ENCODE peak calls at places on chromosomes 5 and 9, in four cellular contexts. One of them, this sample, is unnamed.

GRCh38 chr5:62896121-62896893 is 317.7 kb downstream of the LRRC70 start:
- DNase-seq in small intestine: no peak
- DNase-seq in astrocyte: no peak
- DNase-seq in IMR-90: no peak
- DNase-seq in this sample: no peak

GRCh38 chr5:138351056-138351455 is 1.4 kb upstream of the KDM3B start:
- DNase-seq in astrocyte: peak; percentile 80
- DNase-seq in IMR-90: peak; percentile 87
- DNase-seq in small intestine: no peak
- DNase-seq in this sample: no peak

GRCh38 chr9:37922391-37923120 is 18.6 kb upstream of the SLC25A51 start:
- DNase-seq in astrocyte: no peak
- DNase-seq in IMR-90: no peak
- DNase-seq in small intestine: no peak
- DNase-seq in this sample: no peak

GRCh38 chr9:74496819-74497749 is at the start of gene RORB:
- DNase-seq in IMR-90: peak; percentile 5
- DNase-seq in astrocyte: peak; percentile 72
- DNase-seq in small intestine: peak; percentile 4
- DNase-seq in this sample: no peak

GRCh38 chr5:120684749-120685415 is 220.8 kb downstream of the PRR16 start:
- DNase-seq in small intestine: no peak
- DNase-seq in astrocyte: no peak
- DNase-seq in IMR-90: peak; percentile 12
- DNase-seq in this sample: no peak

GRCh38 chr5:45205403-45205961 is 396.7 kb downstream of the MRPS30 start:
- DNase-seq in small intestine: no peak
- DNase-seq in IMR-90: no peak
- DNase-seq in astrocyte: no peak
- DNase-seq in this sample: no peak

GRCh38 chr5:174454464-174454863 is 269.9 kb upstream of the MSX2 start:
- DNase-seq in astrocyte: no peak
- DNase-seq in IMR-90: no peak
- DNase-seq in small intestine: no peak
- DNase-seq in this sample: no peak

GRCh38 chr9:113228130-113228665 is 6.9 kb downstream of the SLC31A1 start:
- DNase-seq in astrocyte: no peak
- DNase-seq in IMR-90: no peak
- DNase-seq in small intestine: peak; percentile 55
- DNase-seq in this sample: no peak

GRCh38 chr9:94855919-94856318 is 129.4 kb downstream of the AOPEP start:
- DNase-seq in astrocyte: no peak
- DNase-seq in small intestine: no peak
- DNase-seq in IMR-90: no peak
- DNase-seq in this sample: no peak

GRCh38 chr9:2390028-2390427 is 231.6 kb upstream of the VLDLR start:
- DNase-seq in astrocyte: no peak
- DNase-seq in small intestine: no peak
- DNase-seq in IMR-90: no peak
- DNase-seq in this sample: no peak

GRCh38 chr5:74098456-74098855 is 472.5 kb downstream of the ARHGEF28 start:
- DNase-seq in IMR-90: no peak
- DNase-seq in astrocyte: no peak
- DNase-seq in small intestine: no peak
- DNase-seq in this sample: no peak

GRCh38 chr9:101991926-101992325 is 253.5 kb upstream of the GRIN3A start:
- DNase-seq in astrocyte: no peak
- DNase-seq in IMR-90: no peak
- DNase-seq in small intestine: no peak
- DNase-seq in this sample: no peak

GRCh38 chr5:13027886-13028285 is 916.6 kb downstream of the DNAH5 start:
- DNase-seq in astrocyte: no peak
- DNase-seq in small intestine: no peak
- DNase-seq in IMR-90: no peak
- DNase-seq in this sample: no peak

GRCh38 chr5:69526660-69527059 is 33.3 kb upstream of the GTF2H2C start:
- DNase-seq in small intestine: no peak
- DNase-seq in IMR-90: no peak
- DNase-seq in astrocyte: no peak
- DNase-seq in this sample: no peak

GRCh38 chr9:132997591-132997990 is 19.1 kb downstream of the GFI1B start:
- DNase-seq in astrocyte: peak; percentile 34
- DNase-seq in small intestine: no peak
- DNase-seq in IMR-90: peak; percentile 65
- DNase-seq in this sample: no peak

GRCh38 chr9:97982191-97982718 is 886 bp upstream of the ANP32B start:
- DNase-seq in astrocyte: no peak
- DNase-seq in IMR-90: no peak
- DNase-seq in small intestine: no peak
- DNase-seq in this sample: no peak

GRCh38 chr5:148939676-148940075 is 113.3 kb downstream of the ADRB2 start:
- DNase-seq in IMR-90: peak; percentile 77
- DNase-seq in small intestine: peak; percentile 38
- DNase-seq in astrocyte: peak; percentile 71
- DNase-seq in this sample: no peak

GRCh38 chr9:125359011-125359410 is 97.4 kb downstream of the GAPVD1 start:
- DNase-seq in small intestine: no peak
- DNase-seq in IMR-90: no peak
- DNase-seq in astrocyte: no peak
- DNase-seq in this sample: no peak

GRCh38 chr5:132022737-132023136 is 11.3 kb upstream of the ACSL6 start:
- DNase-seq in IMR-90: no peak
- DNase-seq in astrocyte: no peak
- DNase-seq in small intestine: no peak
- DNase-seq in this sample: no peak

GRCh38 chr5:120258123-120258522 is 206.0 kb upstream of the PRR16 start:
- DNase-seq in IMR-90: no peak
- DNase-seq in astrocyte: no peak
- DNase-seq in small intestine: peak; percentile 1
- DNase-seq in this sample: no peak

GRCh38 chr5:9500244-9500643 is 45.6 kb downstream of the SEMA5A start:
- DNase-seq in IMR-90: no peak
- DNase-seq in small intestine: no peak
- DNase-seq in astrocyte: no peak
- DNase-seq in this sample: no peak

GRCh38 chr9:91075279-91075678 is 273.7 kb downstream of the SYK start:
- DNase-seq in IMR-90: no peak
- DNase-seq in astrocyte: no peak
- DNase-seq in small intestine: no peak
- DNase-seq in this sample: no peak

GRCh38 chr9:111902396-111903147 is 6.0 kb downstream of the UGCG start:
- DNase-seq in small intestine: peak; percentile 81
- DNase-seq in IMR-90: peak; percentile 70
- DNase-seq in astrocyte: peak; percentile 81
- DNase-seq in this sample: no peak

GRCh38 chr9:111900081-111900805 is 3.6 kb downstream of the UGCG start:
- DNase-seq in IMR-90: no peak
- DNase-seq in astrocyte: no peak
- DNase-seq in small intestine: no peak
- DNase-seq in this sample: no peak

GRCh38 chr9:111898331-111899096 is 1.9 kb downstream of the UGCG start:
- DNase-seq in astrocyte: no peak
- DNase-seq in IMR-90: no peak
- DNase-seq in small intestine: peak; percentile 46
- DNase-seq in this sample: peak; percentile 66

GRCh38 chr9:111903996-111904395 is 7.4 kb downstream of the UGCG start:
- DNase-seq in astrocyte: no peak
- DNase-seq in IMR-90: no peak
- DNase-seq in small intestine: peak; percentile 31
- DNase-seq in this sample: no peak

DNA sequence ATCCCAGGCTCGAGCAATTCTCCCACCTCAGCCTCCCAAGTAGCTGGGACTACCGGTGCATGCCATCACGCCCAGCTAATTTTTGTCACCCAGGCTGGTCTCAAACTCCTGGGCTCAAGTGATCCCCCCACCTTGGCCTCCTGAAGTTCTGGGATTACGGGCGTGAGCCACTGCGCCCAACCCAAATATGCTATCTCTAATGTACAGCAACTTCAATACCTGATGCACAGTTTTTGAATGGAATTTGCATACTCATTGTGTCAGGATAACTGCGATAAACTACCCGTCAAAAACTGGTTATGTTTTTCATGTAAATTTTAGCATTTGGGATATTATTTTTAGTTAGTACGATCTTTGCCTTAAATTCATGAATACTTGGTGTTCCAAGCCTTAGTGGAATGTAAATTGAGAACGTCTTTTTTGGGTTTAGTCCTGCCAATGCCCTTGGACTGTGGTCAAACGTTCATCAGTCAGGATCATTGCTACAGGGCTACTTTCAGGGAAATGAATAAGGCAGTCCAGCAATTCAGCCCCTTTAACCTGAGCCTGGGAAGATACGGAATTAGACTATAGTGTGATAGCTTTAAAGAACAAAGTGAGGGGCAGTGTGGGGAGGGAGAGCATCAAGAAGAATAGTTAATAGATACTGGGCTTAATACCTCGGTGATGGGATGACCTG is 4.5 kb downstream of the UGCG start:
- DNase-seq in IMR-90: no peak
- DNase-seq in astrocyte: no peak
- DNase-seq in small intestine: no peak
- DNase-seq in this sample: no peak
- H3K4me1 ChIP-seq in IMR-90: peaks cover 24% of the 10 kb centered on the region
- H3K4me1 ChIP-seq in astrocyte: peaks cover 16% of the 10 kb centered on the region
- H3K4me1 ChIP-seq in small intestine: peaks cover 22% of the 10 kb centered on the region
- H3K4me1 ChIP-seq in this sample: peaks cover 56% of the 10 kb centered on the region

GRCh38 chr5:141680751-141681201 is 1.3 kb downstream of the ARAP3 start:
- DNase-seq in astrocyte: peak; percentile 21
- DNase-seq in IMR-90: peak; percentile 41
- DNase-seq in small intestine: no peak
- DNase-seq in this sample: no peak
- H3K4me1 ChIP-seq in astrocyte: peaks cover 24% of the 10 kb centered on the region
- H3K4me1 ChIP-seq in IMR-90: peaks cover 18% of the 10 kb centered on the region
- H3K4me1 ChIP-seq in small intestine: peaks cover 7% of the 10 kb centered on the region
- H3K4me1 ChIP-seq in this sample: peaks cover 32% of the 10 kb centered on the region

GRCh38 chr9:85716031-85716877 is 25.5 kb downstream of the AGTPBP1 start:
- DNase-seq in small intestine: no peak
- DNase-seq in IMR-90: no peak
- DNase-seq in astrocyte: no peak
- DNase-seq in this sample: no peak
- H3K4me1 ChIP-seq in small intestine: no peaks in the 10 kb centered on the region
- H3K4me1 ChIP-seq in IMR-90: no peaks in the 10 kb centered on the region
- H3K4me1 ChIP-seq in astrocyte: no peaks in the 10 kb centered on the region
- H3K4me1 ChIP-seq in this sample: no peaks in the 10 kb centered on the region

GRCh38 chr5:53359906-53360305 is 120.5 kb upstream of the FST start:
- DNase-seq in astrocyte: peak; percentile 73
- DNase-seq in small intestine: no peak
- DNase-seq in IMR-90: peak; percentile 10
- DNase-seq in this sample: no peak
- H3K4me1 ChIP-seq in astrocyte: peaks cover 49% of the 10 kb centered on the region
- H3K4me1 ChIP-seq in small intestine: no peaks in the 10 kb centered on the region
- H3K4me1 ChIP-seq in IMR-90: peaks cover 18% of the 10 kb centered on the region
- H3K4me1 ChIP-seq in this sample: no peaks in the 10 kb centered on the region

DNA sequence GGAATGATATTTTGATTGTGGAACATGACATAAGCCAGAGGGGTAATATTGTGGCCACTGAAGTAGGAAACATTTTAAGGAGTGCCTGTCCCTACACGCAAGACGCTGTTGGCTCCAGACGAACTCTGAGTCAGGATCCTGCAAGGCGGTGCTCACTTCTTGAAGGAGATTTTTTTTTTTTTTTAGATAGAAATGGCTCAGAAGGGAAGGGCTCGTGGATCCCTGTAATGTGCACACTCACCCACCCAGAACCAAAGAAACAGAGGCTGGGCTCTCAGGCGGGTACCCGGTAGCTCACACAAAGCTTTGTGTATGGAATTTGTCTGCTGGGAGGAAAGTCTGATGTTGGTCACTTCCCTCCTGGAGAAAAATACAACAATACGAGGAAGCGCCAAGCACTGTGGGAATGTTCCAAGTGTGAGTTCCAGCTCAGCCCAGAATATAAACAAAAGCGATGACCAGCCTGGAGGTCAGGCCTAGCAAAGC is 25.7 kb downstream of the RAPGEF1 start:
- DNase-seq in astrocyte: peak; percentile 93
- DNase-seq in IMR-90: peak; percentile 91
- DNase-seq in small intestine: no peak
- DNase-seq in this sample: no peak
- H3K4me1 ChIP-seq in astrocyte: peaks cover 16% of the 10 kb centered on the region
- H3K4me1 ChIP-seq in IMR-90: peaks cover 15% of the 10 kb centered on the region
- H3K4me1 ChIP-seq in small intestine: peaks cover 7% of the 10 kb centered on the region
- H3K4me1 ChIP-seq in this sample: peaks cover 24% of the 10 kb centered on the region